ENCODE peak calls at places on chromosomes 3 and 15, in eight cellular contexts. B is nephron progenitor cell, K is suprapubic skin, E is naive B cell, D is HT-29, P is RPMI8226, F is IMR-90, N is ELR. Q is an unnamed sample.

GRCh38 chr3:169771651-169772529 is 1.3 kb upstream of the MYNN start:
- DNase-seq in B (peak), K (peak), E (peak), D (peak), P (peak), F (peak), N (peak), Q (no peak)

GRCh38 chr3:128804017-128804816 is 75.2 kb upstream of the ACAD9 start:
- DNase-seq in B (no peak), K (no peak), E (peak), D (no peak), P (peak), F (peak), N (peak), Q (no peak)

GRCh38 chr3:53570709-53571108 is 76.3 kb downstream of the CACNA1D start:
- DNase-seq in B (no peak), K (no peak), E (no peak), D (peak), P (no peak), F (peak), N (peak), Q (no peak)

GRCh38 chr3:102979682-102980378 is 545.0 kb downstream of the ZPLD1 start:
- DNase-seq in B (no peak), K (peak), E (no peak), D (peak), P (no peak), F (peak), N (peak), Q (peak)

GRCh38 chr15:39362832-39363561 is 217.9 kb upstream of the THBS1 start:
- DNase-seq in B (no peak), K (no peak), E (no peak), D (no peak), P (no peak), F (peak), N (peak), Q (no peak)

GRCh38 chr15:94174399-94174802 is 57.0 kb upstream of the MCTP2 start:
- DNase-seq in B (no peak), K (no peak), E (peak), D (no peak), P (no peak), F (peak), N (no peak), Q (no peak)

GRCh38 chr3:18761530-18761929 is 336.4 kb upstream of the SATB1 start:
- DNase-seq in B (no peak), K (no peak), E (no peak), D (no peak), P (peak), F (no peak), N (no peak), Q (no peak)

GRCh38 chr3:59388555-59389280 is 338.9 kb upstream of the CFAP20DC start:
- DNase-seq in B (no peak), K (no peak), E (no peak), D (no peak), P (no peak), F (no peak), N (no peak), Q (no peak)

GRCh38 chr3:25107918-25108617 is 320.0 kb upstream of the RARB start:
- DNase-seq in B (no peak), K (no peak), E (no peak), D (no peak), P (no peak), F (no peak), N (no peak), Q (no peak)

GRCh38 chr3:28745436-28745835 is 396.8 kb upstream of the AZI2 start:
- DNase-seq in B (no peak), K (no peak), E (no peak), D (no peak), P (no peak), F (no peak), N (peak), Q (no peak)

GRCh38 chr15:78290222-78290621 is 9.2 kb downstream of the SKIC8 start:
- DNase-seq in B (no peak), K (no peak), E (no peak), D (no peak), P (no peak), F (no peak), N (no peak), Q (no peak)

GRCh38 chr3:139520028-139520737 is 19.4 kb downstream of the RBP1 start:
- DNase-seq in B (no peak), K (no peak), E (no peak), D (peak), P (no peak), F (peak), N (no peak), Q (no peak)

GRCh38 chr15:76667943-76668715 is 237.0 kb downstream of the SCAPER start:
- DNase-seq in B (no peak), K (no peak), E (no peak), D (no peak), P (no peak), F (peak), N (peak), Q (no peak)

GRCh38 chr15:43876872-43877271 is 50.1 kb downstream of the WDR76 start:
- DNase-seq in B (no peak), K (no peak), E (no peak), D (no peak), P (no peak), F (no peak), N (no peak), Q (no peak)